ENCODE peak calls at places on chromosomes 1 and 21, in four cellular contexts. One of them, this sample, is unnamed.
A peak's percentile ranks its signal among the peaks of the same experiment; 100 is the strongest.

GRCh38 chr1:54365020-54365797 is 41.0 kb downstream of the SSBP3 start:
- DNase-seq in HEK293T: no peak
- DNase-seq in K562: peak; percentile 32
- DNase-seq in HepG2: no peak
- DNase-seq in this sample: no peak

GRCh38 chr1:65141394-65141793 is 6.6 kb upstream of the AK4 start:
- DNase-seq in HepG2: no peak
- DNase-seq in K562: no peak
- DNase-seq in HEK293T: no peak
- DNase-seq in this sample: no peak

GRCh38 chr1:223233410-223234163 is 90.5 kb upstream of the TLR5 start:
- DNase-seq in HEK293T: no peak
- DNase-seq in HepG2: peak; percentile 6
- DNase-seq in K562: peak; percentile 95
- DNase-seq in this sample: no peak

GRCh38 chr21:44326272-44326647 is 12.9 kb downstream of the CFAP410 start:
- DNase-seq in HepG2: no peak
- DNase-seq in K562: no peak
- DNase-seq in HEK293T: no peak
- DNase-seq in this sample: no peak

GRCh38 chr1:4004635-4005430 is 104.8 kb upstream of the C1orf174 start:
- DNase-seq in HepG2: no peak
- DNase-seq in HEK293T: no peak
- DNase-seq in K562: no peak
- DNase-seq in this sample: no peak

GRCh38 chr1:164891615-164892014 is 332.6 kb downstream of the PBX1 start:
- DNase-seq in HepG2: no peak
- DNase-seq in HEK293T: no peak
- DNase-seq in K562: peak; percentile 3
- DNase-seq in this sample: no peak

GRCh38 chr1:93348104-93348780 is 2.5 kb downstream of the DR1 start:
- DNase-seq in HEK293T: no peak
- DNase-seq in HepG2: no peak
- DNase-seq in K562: no peak
- DNase-seq in this sample: no peak

GRCh38 chr1:69191280-69191679 is 376.4 kb upstream of the LRRC7 start:
- DNase-seq in HepG2: no peak
- DNase-seq in K562: no peak
- DNase-seq in HEK293T: no peak
- DNase-seq in this sample: no peak

GRCh38 chr1:65596768-65597167 is 176.3 kb downstream of the LEPR start:
- DNase-seq in HepG2: no peak
- DNase-seq in K562: no peak
- DNase-seq in HEK293T: no peak
- DNase-seq in this sample: no peak

GRCh38 chr1:55064861-55065263 is 25.5 kb downstream of the PCSK9 start:
- DNase-seq in HEK293T: no peak
- DNase-seq in HepG2: no peak
- DNase-seq in K562: no peak
- DNase-seq in this sample: no peak

GRCh38 chr1:101280049-101280448 is 43.2 kb downstream of the S1PR1 start:
- DNase-seq in HepG2: no peak
- DNase-seq in K562: no peak
- DNase-seq in HEK293T: no peak
- DNase-seq in this sample: no peak

DNA sequence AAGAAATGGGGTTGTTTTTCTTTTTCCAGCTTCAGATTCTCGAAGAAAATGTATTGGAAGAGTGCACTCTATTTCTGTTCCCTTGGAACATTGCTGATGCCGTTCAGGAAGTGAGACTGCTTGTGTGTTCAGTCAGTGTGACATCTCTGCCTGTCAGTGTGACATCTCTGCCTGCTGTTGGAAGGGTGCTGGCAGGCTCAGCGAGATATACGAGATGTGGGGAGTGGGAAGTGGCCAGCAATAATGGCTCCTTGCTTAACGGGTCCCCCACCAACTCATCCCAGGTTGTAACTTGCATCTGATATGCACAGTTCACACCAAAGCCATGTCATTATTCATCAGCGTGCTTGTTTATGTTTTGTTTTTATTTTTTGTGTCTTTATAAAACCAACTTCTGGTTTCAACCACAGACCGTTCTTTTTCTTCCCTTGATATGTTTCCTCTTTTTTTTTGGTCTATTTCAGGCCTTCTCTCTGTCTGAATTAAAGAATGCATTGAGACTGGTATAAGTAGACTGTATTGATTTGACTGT is 145.4 kb downstream of the GALNT2 start:
- DNase-seq in HEK293T: no peak
- DNase-seq in K562: no peak
- DNase-seq in HepG2: no peak
- DNase-seq in this sample: peak; percentile 53
- TF ChIP-seq TARDBP in HEK293T: no peak
- TF ChIP-seq TARDBP in K562: no peak
- TF ChIP-seq TARDBP in HepG2: no peak
- TF ChIP-seq TARDBP in this sample: no peak

GRCh38 chr1:25161981-25162380 is 70.3 kb downstream of the SYF2 start:
- DNase-seq in HepG2: no peak
- DNase-seq in HEK293T: no peak
- DNase-seq in K562: no peak
- DNase-seq in this sample: no peak
- TF ChIP-seq TARDBP in HepG2: no peak
- TF ChIP-seq TARDBP in HEK293T: no peak
- TF ChIP-seq TARDBP in K562: no peak
- TF ChIP-seq TARDBP in this sample: no peak

DNA sequence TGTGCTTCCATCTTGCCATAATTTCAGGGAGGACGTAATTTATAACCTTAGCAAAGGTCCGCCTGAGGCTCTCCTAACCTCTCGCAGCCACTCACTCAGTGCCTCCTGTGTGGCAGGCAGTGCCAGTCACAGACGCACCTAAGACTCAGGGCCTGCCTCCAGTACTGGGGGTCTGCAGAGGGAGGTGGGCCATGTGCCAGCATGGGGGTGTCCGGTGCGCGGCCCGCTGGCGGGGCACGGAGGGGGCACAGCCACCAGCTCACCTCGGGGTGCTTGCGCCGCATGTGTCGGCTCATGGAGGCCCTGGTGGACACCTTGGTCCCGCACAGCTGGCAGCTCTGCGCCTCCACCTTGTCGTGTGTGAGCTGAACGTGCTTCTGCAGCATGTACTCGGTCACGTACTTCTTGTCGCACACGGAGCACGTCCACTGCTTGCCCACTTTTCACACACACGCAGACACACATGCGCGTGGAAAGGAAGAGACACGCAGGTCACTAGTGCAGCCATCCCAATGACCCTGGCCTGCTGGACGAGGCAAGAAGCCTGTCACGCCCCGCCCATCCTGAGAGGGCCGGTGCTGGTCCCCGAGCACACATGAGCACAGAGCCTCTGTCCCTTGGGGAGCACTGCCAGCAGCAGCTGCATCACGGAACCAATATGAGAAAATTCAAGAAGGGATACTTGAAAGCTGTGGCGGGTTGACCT is 43.2 kb upstream of the RIPK4 start:
- DNase-seq in K562: no peak
- DNase-seq in HepG2: no peak
- DNase-seq in HEK293T: no peak
- DNase-seq in this sample: no peak
- TF ChIP-seq TARDBP in K562: no peak
- TF ChIP-seq TARDBP in HepG2: no peak
- TF ChIP-seq TARDBP in HEK293T: no peak
- TF ChIP-seq TARDBP in this sample: no peak

DNA sequence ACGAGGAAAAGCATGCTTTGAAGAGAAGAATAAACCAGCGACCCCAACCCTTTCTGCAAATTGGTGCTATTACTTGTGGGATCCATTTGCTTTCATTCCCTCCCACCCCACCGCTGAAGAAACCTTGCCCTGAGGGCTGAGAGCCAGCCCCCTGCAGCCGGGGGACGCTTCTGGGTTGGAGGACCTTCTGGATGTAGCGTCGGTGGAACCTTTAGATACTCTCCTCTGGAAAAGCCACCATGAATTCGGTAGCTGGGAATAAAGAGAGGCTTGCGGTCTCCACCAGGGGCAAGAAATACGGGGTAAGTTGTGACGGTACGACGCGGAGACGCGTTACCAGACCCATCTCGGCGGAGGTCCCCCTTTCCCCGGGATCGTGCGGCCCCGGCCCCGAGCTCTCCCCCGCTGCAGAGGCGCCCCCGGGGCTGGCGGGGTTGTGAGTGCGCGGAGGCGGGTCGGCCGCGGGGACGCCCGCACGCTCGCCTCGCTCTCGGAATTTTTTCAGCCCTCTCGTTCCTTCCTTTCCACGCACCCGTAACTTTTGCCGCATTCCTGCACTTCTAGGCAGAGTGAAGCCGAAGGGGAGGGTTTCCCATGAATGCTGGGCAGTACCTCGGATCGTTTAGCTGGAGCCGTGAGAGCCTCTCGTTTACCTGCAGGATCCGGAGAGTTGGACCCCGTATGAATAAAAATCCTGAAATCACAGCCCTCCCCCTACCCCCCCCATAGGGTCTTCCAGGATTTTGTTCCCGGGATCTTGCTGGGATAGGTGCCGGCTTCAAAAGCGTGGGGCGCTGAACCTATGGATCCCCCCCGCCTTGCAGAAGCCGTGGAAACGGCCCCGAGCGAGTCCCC is 628 bp downstream of the KIF26B start:
- DNase-seq in HEK293T: peak; percentile 13
- DNase-seq in HepG2: no peak
- DNase-seq in K562: peak; percentile 24
- DNase-seq in this sample: no peak
- TF ChIP-seq TARDBP in HEK293T: no peak
- TF ChIP-seq TARDBP in HepG2: no peak
- TF ChIP-seq TARDBP in K562: no peak
- TF ChIP-seq TARDBP in this sample: no peak

DNA sequence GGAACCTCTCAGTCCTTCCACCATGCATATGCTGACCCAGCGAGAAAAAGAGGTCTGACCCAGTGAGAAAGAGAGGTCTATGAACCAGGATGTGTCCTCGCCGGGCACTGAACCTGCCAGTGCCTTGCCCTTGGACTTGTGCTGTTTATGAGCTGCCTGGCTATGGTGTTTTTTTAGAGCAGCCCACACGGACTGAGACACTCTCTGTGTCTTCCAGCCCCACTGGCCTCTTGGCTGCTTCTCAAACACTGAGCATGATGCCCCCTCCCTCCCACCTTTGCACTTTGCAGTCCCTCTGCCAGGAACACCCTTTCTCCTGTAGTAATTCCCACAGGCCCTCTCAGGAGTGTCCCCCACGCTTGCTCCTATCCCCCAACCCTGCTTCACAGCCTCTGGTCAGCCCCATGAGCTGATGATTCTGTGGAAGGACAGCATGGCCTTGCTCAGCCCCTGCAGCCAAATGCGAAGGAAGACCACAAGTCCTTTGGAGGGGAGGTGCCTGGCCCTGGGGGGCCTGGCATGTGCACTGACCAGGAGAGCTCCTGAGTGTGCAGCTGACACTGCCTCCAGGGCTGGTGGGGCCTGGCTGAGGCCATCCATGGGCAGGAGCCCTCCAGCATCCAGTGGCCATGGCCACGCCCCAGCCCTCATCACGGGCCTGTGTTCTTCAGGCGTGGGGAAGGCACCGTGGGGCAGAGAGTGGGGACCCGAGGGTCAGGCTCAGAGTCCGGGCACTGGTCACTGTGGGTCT is 23.8 kb downstream of the WNT3A start:
- DNase-seq in HEK293T: no peak
- DNase-seq in HepG2: no peak
- DNase-seq in K562: no peak
- DNase-seq in this sample: no peak
- TF ChIP-seq TARDBP in HEK293T: no peak
- TF ChIP-seq TARDBP in HepG2: no peak
- TF ChIP-seq TARDBP in K562: no peak
- TF ChIP-seq TARDBP in this sample: no peak

DNA sequence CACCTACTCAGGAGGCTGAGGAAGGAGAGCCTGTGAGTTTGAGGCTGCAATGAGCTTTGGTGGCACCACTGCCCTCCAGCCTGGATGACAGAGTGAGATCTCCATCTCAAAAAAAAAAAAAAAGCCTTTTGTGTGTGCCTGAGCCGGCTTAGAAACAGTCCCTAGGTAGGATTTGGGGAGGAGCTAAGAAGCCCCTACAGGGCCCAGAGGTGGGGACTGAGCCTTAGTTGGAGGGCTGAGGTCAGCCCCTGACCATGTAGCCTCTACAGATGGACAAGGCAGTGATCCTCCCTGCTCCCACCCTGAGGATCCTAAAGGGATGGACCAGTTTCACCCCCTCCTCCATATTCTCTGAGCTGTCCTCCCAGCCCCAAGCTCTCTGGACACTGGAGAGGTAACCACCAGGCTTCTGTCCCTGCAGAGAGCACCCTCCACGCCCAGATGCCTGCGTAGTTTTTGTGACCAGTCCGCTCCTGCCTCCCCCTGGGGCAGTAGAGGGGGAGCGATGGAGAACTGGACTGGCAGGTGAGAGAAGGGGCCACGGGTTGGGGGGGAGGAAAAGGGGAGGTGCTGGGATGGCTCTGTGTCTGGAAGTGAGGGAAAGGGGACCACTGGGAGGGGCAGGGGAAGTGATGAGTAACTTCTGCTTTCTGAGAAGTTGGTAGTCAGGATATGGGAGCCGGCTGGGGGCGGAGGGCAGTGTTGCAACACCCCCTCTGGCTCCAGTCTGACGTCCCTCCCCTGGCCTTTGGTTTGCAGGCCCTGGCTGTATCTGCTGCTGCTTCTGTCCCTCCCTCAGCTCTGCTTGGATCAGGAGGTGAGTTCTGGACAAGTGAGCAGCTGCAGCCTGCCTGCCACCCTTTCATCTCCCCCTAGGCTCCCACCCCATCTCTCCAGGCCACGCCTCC is 2.8 kb downstream of the ADAMTSL4 start:
- DNase-seq in K562: peak; percentile 93
- DNase-seq in HepG2: peak; percentile 91
- DNase-seq in HEK293T: no peak
- DNase-seq in this sample: no peak
- TF ChIP-seq TARDBP in K562: no peak
- TF ChIP-seq TARDBP in HepG2: peak; percentile 21
- TF ChIP-seq TARDBP in HEK293T: no peak
- TF ChIP-seq TARDBP in this sample: no peak

GRCh38 chr1:198833706-198834497 is 195.1 kb downstream of the PTPRC start:
- DNase-seq in HepG2: no peak
- DNase-seq in HEK293T: no peak
- DNase-seq in K562: no peak
- DNase-seq in this sample: no peak

GRCh38 chr1:198842686-198843085 is 203.8 kb downstream of the PTPRC start:
- DNase-seq in K562: no peak
- DNase-seq in HEK293T: no peak
- DNase-seq in HepG2: no peak
- DNase-seq in this sample: no peak

GRCh38 chr1:198838022-198838342 is 199.1 kb downstream of the PTPRC start:
- DNase-seq in HepG2: no peak
- DNase-seq in HEK293T: no peak
- DNase-seq in K562: no peak
- DNase-seq in this sample: no peak

GRCh38 chr1:198837276-198838021 is 198.6 kb downstream of the PTPRC start:
- DNase-seq in HepG2: no peak
- DNase-seq in K562: no peak
- DNase-seq in HEK293T: peak; percentile 74
- DNase-seq in this sample: no peak
- TF ChIP-seq TARDBP in HepG2: no peak
- TF ChIP-seq TARDBP in K562: no peak
- TF ChIP-seq TARDBP in HEK293T: no peak
- TF ChIP-seq TARDBP in this sample: no peak

This sample was measured in GM12878.